ENCODE peak calls at places on chromosomes 4 and X, in four cellular contexts. Y, J, G and B are unnamed samples.
A peak's percentile ranks its signal among the peaks of the same experiment; 100 is the strongest.

GRCh38 chr4:81919238-81919637 is 447.5 kb upstream of the RASGEF1B start:
- DNase-seq in G (no peak), Y (peak; percentile 3), J (peak; percentile 53), B (no peak)

GRCh38 chrX:118847676-118848075 is 24.1 kb downstream of the ZCCHC12 start:
- DNase-seq in Y (peak; percentile 70), J (peak; percentile 69), G (no peak), B (peak; percentile 4)

GRCh38 chr4:31104596-31104995 is 384.4 kb downstream of the PCDH7 start:
- DNase-seq in J (no peak), G (no peak), Y (no peak), B (no peak)

GRCh38 chrX:76228499-76228898 is 55.6 kb downstream of the PBDC1 start:
- DNase-seq in G (no peak), Y (no peak), J (no peak), B (no peak)

GRCh38 chr4:105989411-105990242 is 94.4 kb downstream of the NPNT start:
- DNase-seq in Y (peak; percentile 75), J (no peak), G (no peak), B (no peak)

GRCh38 chr4:77834403-77834802 is 15.2 kb upstream of the CNOT6L start:
- DNase-seq in Y (no peak), J (no peak), G (no peak), B (no peak)

GRCh38 chrX:68831405-68832100 is 2.7 kb downstream of the EFNB1 start:
- DNase-seq in Y (no peak), J (no peak), G (no peak), B (no peak)

GRCh38 chr4:122152699-122153328 is 683 bp downstream of the BLTP1 start:
- DNase-seq in Y (peak; percentile 50), J (peak; percentile 58), G (peak; percentile 5), B (no peak)

GRCh38 chr4:2962614-2963184 is 507 bp downstream of the NOP14 start:
- DNase-seq in G (no peak), J (peak; percentile 82), Y (peak; percentile 71), B (no peak)

GRCh38 chr4:162163892-162164759 is at the start of gene FSTL5:
- DNase-seq in J (peak; percentile 95), G (no peak), Y (peak; percentile 82), B (no peak)

GRCh38 chrX:2894885-2895292 is 34.2 kb downstream of the ARSD start:
- DNase-seq in Y (no peak), G (no peak), J (no peak), B (no peak)

GRCh38 chrX:142884853-142885252 is 140.9 kb upstream of the SPANXN4 start:
- DNase-seq in Y (no peak), G (no peak), J (no peak), B (no peak)

GRCh38 chrX:40060356-40060845 is 37.4 kb downstream of the BCOR start:
- DNase-seq in G (no peak), Y (no peak), J (no peak), B (no peak)

GRCh38 chr4:170089274-170089742 is 448 bp downstream of the AADAT start:
- DNase-seq in G (no peak), Y (peak; percentile 44), J (peak; percentile 63), B (no peak)

GRCh38 chrX:141811438-141811837 is 26.7 kb upstream of the MAGEC3 start:
- DNase-seq in J (no peak), Y (no peak), G (no peak), B (no peak)

GRCh38 chrX:121479406-121479805 is 432.0 kb downstream of the GLUD2 start:
- DNase-seq in J (peak; percentile 12), Y (no peak), G (no peak), B (no peak)

GRCh38 chr4:100510551-100510950 is 7.3 kb downstream of the EMCN start:
- DNase-seq in J (no peak), Y (peak; percentile 69), G (no peak), B (no peak)

GRCh38 chr4:6561706-6562371 is 13.2 kb upstream of the MAN2B2 start:
- DNase-seq in J (no peak), G (no peak), Y (no peak), B (no peak)

GRCh38 chrX:84907324-84907946 is 96.2 kb upstream of the APOOL start:
- DNase-seq in Y (peak; percentile 1), G (no peak), J (peak; percentile 10), B (no peak)

GRCh38 chr4:85928775-85929585 is 430.9 kb downstream of the MAPK10 start:
- DNase-seq in J (peak; percentile 33), Y (no peak), G (no peak), B (no peak)

GRCh38 chrX:78199851-78200250 is 60.4 kb upstream of the TAF9B start:
- DNase-seq in J (peak; percentile 9), Y (peak; percentile 21), G (no peak), B (peak; percentile 0)

GRCh38 chrX:118510076-118510475 is 14.5 kb downstream of the DOCK11 start:
- DNase-seq in Y (no peak), G (no peak), J (no peak), B (no peak)

GRCh38 chrX:63032811-63033210 is 318.3 kb downstream of the SPIN4 start:
- DNase-seq in G (no peak), Y (no peak), J (no peak), B (no peak)

GRCh38 chr4:1293981-1294380 is 4.3 kb downstream of the MAEA start:
- DNase-seq in G (no peak), Y (no peak), J (no peak), B (no peak)

GRCh38 chr4:121582296-121582695 is 114.5 kb downstream of the ANXA5 start:
- DNase-seq in G (no peak), J (no peak), Y (no peak), B (no peak)

GRCh38 chrX:9848718-9849481 is 62.7 kb downstream of the SHROOM2 start:
- DNase-seq in Y (no peak), J (no peak), G (no peak), B (no peak)

GRCh38 chr4:156638332-156638731 is 333.3 kb downstream of the PDGFC start:
- DNase-seq in J (no peak), Y (no peak), G (no peak), B (no peak)

GRCh38 chr4:164383187-164384181 is 370.4 kb upstream of the SMIM31 start:
- DNase-seq in Y (no peak), J (peak; percentile 86), G (no peak), B (no peak)

GRCh38 chr4:177023951-177024350 is 231.2 kb upstream of the VEGFC start:
- DNase-seq in Y (no peak), G (no peak), J (no peak), B (no peak)

GRCh38 chrX:16946971-16947562 is 609 bp downstream of the REPS2 start:
- DNase-seq in G (no peak), J (peak; percentile 21), Y (no peak), B (no peak)

GRCh38 chrX:153886915-153887314 is 942 bp upstream of the L1CAM start:
- DNase-seq in Y (no peak), J (no peak), G (no peak), B (no peak)

GRCh38 chr4:182883351-182883750 is 33.8 kb downstream of the DCTD start:
- DNase-seq in G (no peak), J (no peak), Y (no peak), B (no peak)

GRCh38 chr4:182879913-182880312 is 37.3 kb downstream of the DCTD start:
- DNase-seq in G (no peak), J (no peak), Y (no peak), B (no peak)

GRCh38 chr4:182884046-182884445 is 33.1 kb downstream of the DCTD start:
- DNase-seq in J (no peak), Y (no peak), G (no peak), B (no peak)

GRCh38 chr4:182880387-182881356 is 36.5 kb downstream of the DCTD start:
- DNase-seq in G (no peak), Y (no peak), J (no peak), B (no peak)

GRCh38 chr4:182881928-182882327 is 35.3 kb downstream of the DCTD start:
- DNase-seq in Y (no peak), G (no peak), J (no peak), B (no peak)
- TF ChIP-seq CTCF in Y (no peak), G (no peak), J (no peak), B (no peak)

GRCh38 chr4:60209588-60209987 is 990.5 kb upstream of the ADGRL3 start:
- DNase-seq in J (no peak), Y (no peak), G (no peak), B (no peak)
- TF ChIP-seq CTCF in J (no peak), Y (no peak), G (no peak), B (no peak)

GRCh38 chr4:166252487-166253402 is 379.7 kb downstream of the TLL1 start:
- DNase-seq in J (peak; percentile 57), G (no peak), Y (peak; percentile 34), B (no peak)
- TF ChIP-seq CTCF in J (peak; percentile 74), G (no peak), Y (peak; percentile 54), B (peak; percentile 49)

DNA sequence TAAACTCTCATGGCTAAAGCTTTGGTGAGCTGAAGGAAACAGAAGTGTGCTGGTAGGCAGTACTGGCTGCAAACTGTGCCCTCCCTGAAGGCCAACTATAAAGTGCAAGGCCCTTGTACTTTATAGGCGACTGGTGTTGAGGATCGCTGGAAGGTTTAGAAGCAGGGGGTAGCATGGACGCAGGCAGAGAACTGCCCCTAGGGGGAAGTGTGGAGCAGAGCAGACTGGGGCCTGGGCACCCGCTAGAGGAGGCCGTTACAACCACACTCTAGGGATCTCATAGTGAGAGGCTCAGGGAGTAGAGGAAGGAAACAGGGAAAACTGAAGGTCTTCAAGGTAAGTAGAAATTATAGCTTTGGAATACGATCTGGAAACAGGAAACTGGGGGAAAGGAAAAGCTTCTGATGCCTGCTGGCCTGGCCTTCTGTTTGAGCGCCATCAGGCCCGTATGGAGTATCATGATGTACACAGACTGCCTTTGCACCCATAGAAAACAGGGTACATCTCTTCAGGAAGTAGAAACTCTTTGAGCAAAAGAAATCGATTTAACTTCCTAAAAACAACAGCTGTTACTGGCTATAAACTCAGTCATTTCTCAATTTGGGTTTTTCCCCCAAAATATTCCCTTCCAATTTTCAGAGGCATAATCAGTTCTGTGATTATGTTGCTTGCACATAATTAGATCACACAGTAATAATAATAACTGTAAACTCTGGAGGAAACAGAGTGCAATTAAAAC is 23.9 kb upstream of the TMSB4X start:
- DNase-seq in Y (no peak), J (peak; percentile 74), G (peak; percentile 44), B (no peak)
- TF ChIP-seq CTCF in Y (peak; percentile 39), J (peak; percentile 76), G (peak; percentile 28), B (peak; percentile 84)

GRCh38 chrX:29940750-29941149 is 274.6 kb upstream of the MAGEB2 start:
- DNase-seq in Y (no peak), J (no peak), G (no peak), B (no peak)
- TF ChIP-seq CTCF in Y (no peak), J (no peak), G (no peak), B (no peak)

DNA sequence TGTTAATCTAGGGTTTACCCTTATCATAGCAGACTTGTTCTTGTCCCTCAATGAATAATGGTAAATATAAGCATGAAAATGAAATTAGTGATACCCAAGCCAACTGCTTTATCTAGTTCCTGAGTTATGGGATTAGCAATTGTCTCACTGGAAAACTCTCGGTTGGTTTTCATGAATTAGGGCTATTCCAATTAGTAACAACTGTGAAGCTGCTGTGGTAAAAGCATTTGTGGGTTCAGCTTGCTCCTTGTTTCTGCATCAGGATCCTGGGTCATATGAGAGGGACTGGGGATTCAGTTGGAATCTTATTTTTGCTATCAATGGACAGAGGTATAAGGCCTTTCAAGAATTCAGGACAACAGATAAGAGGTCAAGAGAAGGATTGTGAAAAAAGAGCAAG is 50.2 kb downstream of the DCX start:
- DNase-seq in G (no peak), Y (no peak), J (no peak), B (no peak)
- TF ChIP-seq CTCF in G (no peak), Y (no peak), J (no peak), B (no peak)